ENCODE peak calls at places on chromosomes 16 and 17, in eight cellular contexts. One of them, this sample, is unnamed.

GRCh38 chr17:44981221-44981968 is 13.3 kb upstream of the C1QL1 start:
- DNase-seq in prostate gland: no peak
- DNase-seq in CD4-positive, alpha-beta T cell: no peak
- DNase-seq in GM12864: no peak
- DNase-seq in retinal pigment epithelial cell: no peak
- DNase-seq in NCI-H748 treated with DMSO at 0.1 percent for 48 hours: no peak
- DNase-seq in activated gamma-delta T cell treated with anti-CD3 and anti-CD28 coated beads, Interleukin-2, amount 50 U/mL, for 16 hours: no peak
- DNase-seq in AG10803: peak
- DNase-seq in this sample: no peak

GRCh38 chr17:62964506-62964905 is 1.5 kb upstream of the TANC2 start:
- DNase-seq in prostate gland: no peak
- DNase-seq in CD4-positive, alpha-beta T cell: no peak
- DNase-seq in GM12864: no peak
- DNase-seq in retinal pigment epithelial cell: no peak
- DNase-seq in NCI-H748 treated with DMSO at 0.1 percent for 48 hours: no peak
- DNase-seq in activated gamma-delta T cell treated with anti-CD3 and anti-CD28 coated beads, Interleukin-2, amount 50 U/mL, for 16 hours: no peak
- DNase-seq in AG10803: no peak
- DNase-seq in this sample: no peak

GRCh38 chr16:67249178-67249759 is 490 bp downstream of the SLC9A5 start:
- DNase-seq in prostate gland: no peak
- DNase-seq in CD4-positive, alpha-beta T cell: no peak
- DNase-seq in GM12864: no peak
- DNase-seq in retinal pigment epithelial cell: no peak
- DNase-seq in NCI-H748 treated with DMSO at 0.1 percent for 48 hours: no peak
- DNase-seq in activated gamma-delta T cell treated with anti-CD3 and anti-CD28 coated beads, Interleukin-2, amount 50 U/mL, for 16 hours: no peak
- DNase-seq in AG10803: no peak
- DNase-seq in this sample: no peak

GRCh38 chr16:58768145-58768544 is 34.0 kb upstream of the GOT2 start:
- DNase-seq in prostate gland: no peak
- DNase-seq in CD4-positive, alpha-beta T cell: no peak
- DNase-seq in GM12864: no peak
- DNase-seq in retinal pigment epithelial cell: no peak
- DNase-seq in NCI-H748 treated with DMSO at 0.1 percent for 48 hours: no peak
- DNase-seq in activated gamma-delta T cell treated with anti-CD3 and anti-CD28 coated beads, Interleukin-2, amount 50 U/mL, for 16 hours: no peak
- DNase-seq in AG10803: no peak
- DNase-seq in this sample: no peak

GRCh38 chr17:29388937-29389336 is 1.2 kb upstream of the TAOK1 start:
- DNase-seq in prostate gland: no peak
- DNase-seq in CD4-positive, alpha-beta T cell: no peak
- DNase-seq in GM12864: no peak
- DNase-seq in retinal pigment epithelial cell: no peak
- DNase-seq in NCI-H748 treated with DMSO at 0.1 percent for 48 hours: no peak
- DNase-seq in activated gamma-delta T cell treated with anti-CD3 and anti-CD28 coated beads, Interleukin-2, amount 50 U/mL, for 16 hours: no peak
- DNase-seq in AG10803: no peak
- DNase-seq in this sample: no peak

GRCh38 chr17:75839942-75840778 is 4.0 kb downstream of the UNC13D start:
- DNase-seq in prostate gland: no peak
- DNase-seq in CD4-positive, alpha-beta T cell: no peak
- DNase-seq in GM12864: no peak
- DNase-seq in retinal pigment epithelial cell: no peak
- DNase-seq in NCI-H748 treated with DMSO at 0.1 percent for 48 hours: no peak
- DNase-seq in activated gamma-delta T cell treated with anti-CD3 and anti-CD28 coated beads, Interleukin-2, amount 50 U/mL, for 16 hours: no peak
- DNase-seq in AG10803: no peak
- DNase-seq in this sample: no peak

GRCh38 chr16:10992112-10992511 is 47.7 kb downstream of the CLEC16A start:
- DNase-seq in prostate gland: no peak
- DNase-seq in CD4-positive, alpha-beta T cell: no peak
- DNase-seq in GM12864: no peak
- DNase-seq in retinal pigment epithelial cell: no peak
- DNase-seq in NCI-H748 treated with DMSO at 0.1 percent for 48 hours: no peak
- DNase-seq in activated gamma-delta T cell treated with anti-CD3 and anti-CD28 coated beads, Interleukin-2, amount 50 U/mL, for 16 hours: no peak
- DNase-seq in AG10803: peak
- DNase-seq in this sample: no peak

GRCh38 chr16:21628196-21628726 is 24.1 kb downstream of the IGSF6 start:
- DNase-seq in prostate gland: no peak
- DNase-seq in CD4-positive, alpha-beta T cell: no peak
- DNase-seq in GM12864: no peak
- DNase-seq in retinal pigment epithelial cell: no peak
- DNase-seq in NCI-H748 treated with DMSO at 0.1 percent for 48 hours: no peak
- DNase-seq in activated gamma-delta T cell treated with anti-CD3 and anti-CD28 coated beads, Interleukin-2, amount 50 U/mL, for 16 hours: no peak
- DNase-seq in AG10803: no peak
- DNase-seq in this sample: no peak

GRCh38 chr16:88909431-88910210 is 43.2 kb upstream of the PABPN1L start:
- DNase-seq in prostate gland: no peak
- DNase-seq in CD4-positive, alpha-beta T cell: no peak
- DNase-seq in GM12864: no peak
- DNase-seq in retinal pigment epithelial cell: no peak
- DNase-seq in NCI-H748 treated with DMSO at 0.1 percent for 48 hours: no peak
- DNase-seq in activated gamma-delta T cell treated with anti-CD3 and anti-CD28 coated beads, Interleukin-2, amount 50 U/mL, for 16 hours: no peak
- DNase-seq in AG10803: no peak
- DNase-seq in this sample: no peak

GRCh38 chr17:37541880-37542675 is 52.4 kb downstream of the DUSP14 start:
- DNase-seq in prostate gland: no peak
- DNase-seq in CD4-positive, alpha-beta T cell: no peak
- DNase-seq in GM12864: no peak
- DNase-seq in retinal pigment epithelial cell: no peak
- DNase-seq in NCI-H748 treated with DMSO at 0.1 percent for 48 hours: no peak
- DNase-seq in activated gamma-delta T cell treated with anti-CD3 and anti-CD28 coated beads, Interleukin-2, amount 50 U/mL, for 16 hours: no peak
- DNase-seq in AG10803: peak
- DNase-seq in this sample: no peak

GRCh38 chr16:88045820-88046303 is 94.6 kb downstream of the BANP start:
- DNase-seq in prostate gland: no peak
- DNase-seq in CD4-positive, alpha-beta T cell: no peak
- DNase-seq in GM12864: peak
- DNase-seq in retinal pigment epithelial cell: no peak
- DNase-seq in NCI-H748 treated with DMSO at 0.1 percent for 48 hours: no peak
- DNase-seq in activated gamma-delta T cell treated with anti-CD3 and anti-CD28 coated beads, Interleukin-2, amount 50 U/mL, for 16 hours: no peak
- DNase-seq in AG10803: no peak
- DNase-seq in this sample: no peak

GRCh38 chr17:4582691-4583090 is 1.6 kb upstream of the SMTNL2 start:
- DNase-seq in prostate gland: no peak
- DNase-seq in CD4-positive, alpha-beta T cell: no peak
- DNase-seq in GM12864: no peak
- DNase-seq in retinal pigment epithelial cell: no peak
- DNase-seq in NCI-H748 treated with DMSO at 0.1 percent for 48 hours: no peak
- DNase-seq in activated gamma-delta T cell treated with anti-CD3 and anti-CD28 coated beads, Interleukin-2, amount 50 U/mL, for 16 hours: no peak
- DNase-seq in AG10803: no peak
- DNase-seq in this sample: no peak

GRCh38 chr17:66275651-66276050 is 26.8 kb upstream of the PRKCA start:
- DNase-seq in prostate gland: peak
- DNase-seq in CD4-positive, alpha-beta T cell: no peak
- DNase-seq in GM12864: no peak
- DNase-seq in retinal pigment epithelial cell: peak
- DNase-seq in NCI-H748 treated with DMSO at 0.1 percent for 48 hours: no peak
- DNase-seq in activated gamma-delta T cell treated with anti-CD3 and anti-CD28 coated beads, Interleukin-2, amount 50 U/mL, for 16 hours: no peak
- DNase-seq in AG10803: peak
- DNase-seq in this sample: no peak

GRCh38 chr16:65922923-65923322 is 443.6 kb upstream of the CDH5 start:
- DNase-seq in prostate gland: no peak
- DNase-seq in CD4-positive, alpha-beta T cell: no peak
- DNase-seq in GM12864: no peak
- DNase-seq in retinal pigment epithelial cell: no peak
- DNase-seq in NCI-H748 treated with DMSO at 0.1 percent for 48 hours: no peak
- DNase-seq in activated gamma-delta T cell treated with anti-CD3 and anti-CD28 coated beads, Interleukin-2, amount 50 U/mL, for 16 hours: no peak
- DNase-seq in AG10803: no peak
- DNase-seq in this sample: no peak

GRCh38 chr17:59093702-59094231 is 12.9 kb downstream of the TRIM37 start:
- DNase-seq in prostate gland: no peak
- DNase-seq in CD4-positive, alpha-beta T cell: no peak
- DNase-seq in GM12864: no peak
- DNase-seq in retinal pigment epithelial cell: peak
- DNase-seq in NCI-H748 treated with DMSO at 0.1 percent for 48 hours: no peak
- DNase-seq in activated gamma-delta T cell treated with anti-CD3 and anti-CD28 coated beads, Interleukin-2, amount 50 U/mL, for 16 hours: no peak
- DNase-seq in AG10803: peak
- DNase-seq in this sample: no peak

GRCh38 chr17:6910987-6911603 is 79.6 kb upstream of the TEKT1 start:
- DNase-seq in prostate gland: no peak
- DNase-seq in CD4-positive, alpha-beta T cell: no peak
- DNase-seq in GM12864: peak
- DNase-seq in retinal pigment epithelial cell: no peak
- DNase-seq in NCI-H748 treated with DMSO at 0.1 percent for 48 hours: peak
- DNase-seq in activated gamma-delta T cell treated with anti-CD3 and anti-CD28 coated beads, Interleukin-2, amount 50 U/mL, for 16 hours: no peak
- DNase-seq in AG10803: peak
- DNase-seq in this sample: no peak

GRCh38 chr16:10114411-10114810 is 67.8 kb downstream of the GRIN2A start:
- DNase-seq in prostate gland: no peak
- DNase-seq in CD4-positive, alpha-beta T cell: no peak
- DNase-seq in GM12864: no peak
- DNase-seq in retinal pigment epithelial cell: no peak
- DNase-seq in NCI-H748 treated with DMSO at 0.1 percent for 48 hours: no peak
- DNase-seq in activated gamma-delta T cell treated with anti-CD3 and anti-CD28 coated beads, Interleukin-2, amount 50 U/mL, for 16 hours: no peak
- DNase-seq in AG10803: peak
- DNase-seq in this sample: no peak

GRCh38 chr17:38742431-38743308 is 5.5 kb downstream of the PCGF2 start:
- DNase-seq in prostate gland: no peak
- DNase-seq in CD4-positive, alpha-beta T cell: no peak
- DNase-seq in GM12864: no peak
- DNase-seq in retinal pigment epithelial cell: no peak
- DNase-seq in NCI-H748 treated with DMSO at 0.1 percent for 48 hours: no peak
- DNase-seq in activated gamma-delta T cell treated with anti-CD3 and anti-CD28 coated beads, Interleukin-2, amount 50 U/mL, for 16 hours: no peak
- DNase-seq in AG10803: peak
- DNase-seq in this sample: no peak

GRCh38 chr16:24609740-24610420 is 70.5 kb downstream of the RBBP6 start:
- DNase-seq in prostate gland: peak
- DNase-seq in CD4-positive, alpha-beta T cell: no peak
- DNase-seq in GM12864: no peak
- DNase-seq in retinal pigment epithelial cell: peak
- DNase-seq in NCI-H748 treated with DMSO at 0.1 percent for 48 hours: peak
- DNase-seq in activated gamma-delta T cell treated with anti-CD3 and anti-CD28 coated beads, Interleukin-2, amount 50 U/mL, for 16 hours: no peak
- DNase-seq in AG10803: peak
- DNase-seq in this sample: no peak

GRCh38 chr16:29815032-29815721 is 775 bp upstream of the PAGR1 start:
- DNase-seq in prostate gland: no peak
- DNase-seq in CD4-positive, alpha-beta T cell: no peak
- DNase-seq in GM12864: no peak
- DNase-seq in retinal pigment epithelial cell: no peak
- DNase-seq in NCI-H748 treated with DMSO at 0.1 percent for 48 hours: no peak
- DNase-seq in activated gamma-delta T cell treated with anti-CD3 and anti-CD28 coated beads, Interleukin-2, amount 50 U/mL, for 16 hours: no peak
- DNase-seq in AG10803: no peak
- DNase-seq in this sample: no peak

GRCh38 chr16:14559809-14560227 is 70.2 kb downstream of the PARN start:
- DNase-seq in prostate gland: peak
- DNase-seq in CD4-positive, alpha-beta T cell: no peak
- DNase-seq in GM12864: no peak
- DNase-seq in retinal pigment epithelial cell: no peak
- DNase-seq in NCI-H748 treated with DMSO at 0.1 percent for 48 hours: no peak
- DNase-seq in activated gamma-delta T cell treated with anti-CD3 and anti-CD28 coated beads, Interleukin-2, amount 50 U/mL, for 16 hours: no peak
- DNase-seq in AG10803: no peak
- DNase-seq in this sample: no peak

GRCh38 chr17:82830249-82830661 is 9.6 kb downstream of the ZNF750 start:
- DNase-seq in prostate gland: no peak
- DNase-seq in CD4-positive, alpha-beta T cell: no peak
- DNase-seq in GM12864: no peak
- DNase-seq in retinal pigment epithelial cell: no peak
- DNase-seq in NCI-H748 treated with DMSO at 0.1 percent for 48 hours: no peak
- DNase-seq in activated gamma-delta T cell treated with anti-CD3 and anti-CD28 coated beads, Interleukin-2, amount 50 U/mL, for 16 hours: no peak
- DNase-seq in AG10803: no peak
- DNase-seq in this sample: no peak

GRCh38 chr17:41864498-41864836 is 756 bp downstream of the KLHL11 start:
- DNase-seq in prostate gland: no peak
- DNase-seq in CD4-positive, alpha-beta T cell: no peak
- DNase-seq in GM12864: no peak
- DNase-seq in retinal pigment epithelial cell: no peak
- DNase-seq in NCI-H748 treated with DMSO at 0.1 percent for 48 hours: peak
- DNase-seq in activated gamma-delta T cell treated with anti-CD3 and anti-CD28 coated beads, Interleukin-2, amount 50 U/mL, for 16 hours: peak
- DNase-seq in AG10803: no peak
- DNase-seq in this sample: no peak

GRCh38 chr16:56667581-56668571 is at the start of gene MT1G:
- DNase-seq in prostate gland: peak
- DNase-seq in CD4-positive, alpha-beta T cell: no peak
- DNase-seq in GM12864: no peak
- DNase-seq in retinal pigment epithelial cell: no peak
- DNase-seq in NCI-H748 treated with DMSO at 0.1 percent for 48 hours: no peak
- DNase-seq in activated gamma-delta T cell treated with anti-CD3 and anti-CD28 coated beads, Interleukin-2, amount 50 U/mL, for 16 hours: no peak
- DNase-seq in AG10803: no peak
- DNase-seq in this sample: no peak

GRCh38 chr16:22977294-22977697 is 163.3 kb downstream of the HS3ST2 start:
- DNase-seq in prostate gland: no peak
- DNase-seq in CD4-positive, alpha-beta T cell: no peak
- DNase-seq in GM12864: no peak
- DNase-seq in retinal pigment epithelial cell: no peak
- DNase-seq in NCI-H748 treated with DMSO at 0.1 percent for 48 hours: no peak
- DNase-seq in activated gamma-delta T cell treated with anti-CD3 and anti-CD28 coated beads, Interleukin-2, amount 50 U/mL, for 16 hours: no peak
- DNase-seq in AG10803: peak
- DNase-seq in this sample: no peak

GRCh38 chr17:61750656-61751055 is 112.7 kb downstream of the BRIP1 start:
- DNase-seq in prostate gland: no peak
- DNase-seq in CD4-positive, alpha-beta T cell: no peak
- DNase-seq in GM12864: peak
- DNase-seq in retinal pigment epithelial cell: no peak
- DNase-seq in NCI-H748 treated with DMSO at 0.1 percent for 48 hours: no peak
- DNase-seq in activated gamma-delta T cell treated with anti-CD3 and anti-CD28 coated beads, Interleukin-2, amount 50 U/mL, for 16 hours: no peak
- DNase-seq in AG10803: no peak
- DNase-seq in this sample: no peak

GRCh38 chr17:33506889-33507650 is 214.0 kb upstream of the ASIC2 start:
- DNase-seq in prostate gland: no peak
- DNase-seq in CD4-positive, alpha-beta T cell: no peak
- DNase-seq in GM12864: no peak
- DNase-seq in retinal pigment epithelial cell: no peak
- DNase-seq in NCI-H748 treated with DMSO at 0.1 percent for 48 hours: no peak
- DNase-seq in activated gamma-delta T cell treated with anti-CD3 and anti-CD28 coated beads, Interleukin-2, amount 50 U/mL, for 16 hours: no peak
- DNase-seq in AG10803: no peak
- DNase-seq in this sample: no peak

GRCh38 chr17:64599187-64599676 is 62.9 kb downstream of the SMURF2 start:
- DNase-seq in prostate gland: no peak
- DNase-seq in CD4-positive, alpha-beta T cell: peak
- DNase-seq in GM12864: peak
- DNase-seq in retinal pigment epithelial cell: no peak
- DNase-seq in NCI-H748 treated with DMSO at 0.1 percent for 48 hours: no peak
- DNase-seq in activated gamma-delta T cell treated with anti-CD3 and anti-CD28 coated beads, Interleukin-2, amount 50 U/mL, for 16 hours: peak
- DNase-seq in AG10803: no peak
- DNase-seq in this sample: peak

GRCh38 chr16:8505327-8505991 is 84.9 kb downstream of the TMEM114 start:
- DNase-seq in prostate gland: no peak
- DNase-seq in CD4-positive, alpha-beta T cell: no peak
- DNase-seq in GM12864: no peak
- DNase-seq in retinal pigment epithelial cell: no peak
- DNase-seq in NCI-H748 treated with DMSO at 0.1 percent for 48 hours: peak
- DNase-seq in activated gamma-delta T cell treated with anti-CD3 and anti-CD28 coated beads, Interleukin-2, amount 50 U/mL, for 16 hours: no peak
- DNase-seq in AG10803: no peak
- DNase-seq in this sample: no peak

GRCh38 chr17:78306913-78307312 is 53.0 kb downstream of the SOCS3 start:
- DNase-seq in prostate gland: no peak
- DNase-seq in CD4-positive, alpha-beta T cell: no peak
- DNase-seq in GM12864: no peak
- DNase-seq in retinal pigment epithelial cell: no peak
- DNase-seq in NCI-H748 treated with DMSO at 0.1 percent for 48 hours: no peak
- DNase-seq in activated gamma-delta T cell treated with anti-CD3 and anti-CD28 coated beads, Interleukin-2, amount 50 U/mL, for 16 hours: no peak
- DNase-seq in AG10803: no peak
- DNase-seq in this sample: no peak

GRCh38 chr17:82442643-82443464 is 7.7 kb downstream of the CYBC1 start:
- DNase-seq in prostate gland: no peak
- DNase-seq in CD4-positive, alpha-beta T cell: no peak
- DNase-seq in GM12864: no peak
- DNase-seq in retinal pigment epithelial cell: no peak
- DNase-seq in NCI-H748 treated with DMSO at 0.1 percent for 48 hours: no peak
- DNase-seq in activated gamma-delta T cell treated with anti-CD3 and anti-CD28 coated beads, Interleukin-2, amount 50 U/mL, for 16 hours: no peak
- DNase-seq in AG10803: no peak
- DNase-seq in this sample: no peak

GRCh38 chr16:78936060-78936459 is 664.5 kb downstream of the MAF start:
- DNase-seq in prostate gland: no peak
- DNase-seq in CD4-positive, alpha-beta T cell: no peak
- DNase-seq in GM12864: no peak
- DNase-seq in retinal pigment epithelial cell: no peak
- DNase-seq in NCI-H748 treated with DMSO at 0.1 percent for 48 hours: no peak
- DNase-seq in activated gamma-delta T cell treated with anti-CD3 and anti-CD28 coated beads, Interleukin-2, amount 50 U/mL, for 16 hours: no peak
- DNase-seq in AG10803: no peak
- DNase-seq in this sample: no peak

GRCh38 chr17:28133562-28133970 is 91.1 kb downstream of the NLK start:
- DNase-seq in prostate gland: no peak
- DNase-seq in CD4-positive, alpha-beta T cell: no peak
- DNase-seq in GM12864: no peak
- DNase-seq in retinal pigment epithelial cell: peak
- DNase-seq in NCI-H748 treated with DMSO at 0.1 percent for 48 hours: no peak
- DNase-seq in activated gamma-delta T cell treated with anti-CD3 and anti-CD28 coated beads, Interleukin-2, amount 50 U/mL, for 16 hours: no peak
- DNase-seq in AG10803: peak
- DNase-seq in this sample: no peak

GRCh38 chr16:71540-72341 is 690 bp downstream of the RHBDF1 start:
- DNase-seq in prostate gland: peak
- DNase-seq in CD4-positive, alpha-beta T cell: no peak
- DNase-seq in GM12864: no peak
- DNase-seq in retinal pigment epithelial cell: no peak
- DNase-seq in NCI-H748 treated with DMSO at 0.1 percent for 48 hours: no peak
- DNase-seq in activated gamma-delta T cell treated with anti-CD3 and anti-CD28 coated beads, Interleukin-2, amount 50 U/mL, for 16 hours: no peak
- DNase-seq in AG10803: peak
- DNase-seq in this sample: no peak

This sample was measured in naive thymus-derived CD8-positive, alpha-beta T cell.